ENCODE peak calls at places on chromosomes 4 and X, in five cellular contexts. C is cardiac fibroblast, R is mammary epithelial cell, M is NCI-H510A treated with DMSO at 0.1 percent for 48 hours, S is GM10248. E is an unnamed sample.

GRCh38 chrX:39752820-39753219 is 344.9 kb downstream of the BCOR start:
- DNase-seq in C (peak; percentile 57), R (no peak), M (peak; percentile 55), S (no peak), E (no peak)

GRCh38 chr4:7646384-7647061 is 211.8 kb upstream of the PSAPL1 start:
- DNase-seq in C (no peak), R (no peak), M (no peak), S (no peak), E (peak; percentile 65)

GRCh38 chrX:117376460-117376859 is 740.1 kb downstream of the KLHL13 start:
- DNase-seq in C (no peak), R (peak; percentile 20), M (no peak), S (no peak), E (no peak)

GRCh38 chr4:3614731-3614980 is 82.4 kb upstream of the LRPAP1 start:
- DNase-seq in C (no peak), R (no peak), M (no peak), S (no peak), E (peak; percentile 51)

GRCh38 chr4:146478009-146478408 is 43.7 kb downstream of the SLC10A7 start:
- DNase-seq in C (no peak), R (no peak), M (no peak), S (no peak), E (no peak)

GRCh38 chr4:37645736-37646135 is 40.4 kb downstream of the RELL1 start:
- DNase-seq in C (no peak), R (no peak), M (no peak), S (no peak), E (no peak)

GRCh38 chrX:38103857-38104812 is 97.8 kb downstream of the SYTL5 start:
- DNase-seq in C (no peak), R (no peak), M (no peak), S (no peak), E (no peak)

GRCh38 chrX:18354369-18355329 is at the start of gene SCML2:
- DNase-seq in C (peak; percentile 23), R (peak; percentile 2), M (peak; percentile 13), S (peak; percentile 25), E (peak; percentile 81)

GRCh38 chr4:9773464-9773863 is 8.0 kb upstream of the DRD5 start:
- DNase-seq in C (no peak), R (no peak), M (no peak), S (no peak), E (no peak)

GRCh38 chr4:150493846-150494245 is 88.1 kb upstream of the MAB21L2 start:
- DNase-seq in C (peak; percentile 58), R (peak; percentile 22), M (no peak), S (no peak), E (no peak)

GRCh38 chrX:14865201-14865600 is 7.7 kb downstream of the FANCB start:
- DNase-seq in C (peak; percentile 58), R (no peak), M (no peak), S (no peak), E (peak; percentile 48)

GRCh38 chrX:133325422-133325821 is 89.9 kb downstream of the GPC4 start:
- DNase-seq in C (no peak), R (no peak), M (no peak), S (no peak), E (no peak)

GRCh38 chr4:141807501-141807900 is 171.1 kb downstream of the IL15 start:
- DNase-seq in C (peak; percentile 35), R (peak; percentile 19), M (no peak), S (no peak), E (no peak)

GRCh38 chr4:88672987-88673386 is 24.6 kb downstream of the NAP1L5 start:
- DNase-seq in C (peak; percentile 56), R (peak; percentile 10), M (peak; percentile 18), S (peak; percentile 16), E (no peak)

GRCh38 chr4:151644625-151645024 is 116.2 kb downstream of the GATB start:
- DNase-seq in C (no peak), R (no peak), M (no peak), S (no peak), E (no peak)

GRCh38 chr4:8297691-8298485 is 28.3 kb downstream of the HTRA3 start:
- DNase-seq in C (no peak), R (no peak), M (no peak), S (no peak), E (peak; percentile 10)

GRCh38 chrX:7444967-7445366 is 297.0 kb upstream of the PUDP start:
- DNase-seq in C (no peak), R (peak; percentile 94), M (no peak), S (peak; percentile 12), E (no peak)

GRCh38 chr4:3375688-3376087 is 66.1 kb upstream of the HGFAC start:
- DNase-seq in C (peak; percentile 91), R (peak; percentile 67), M (peak; percentile 46), S (no peak), E (peak; percentile 97)

GRCh38 chr4:18075823-18076433 is 54.4 kb upstream of the LCORL start:
- DNase-seq in C (peak; percentile 18), R (no peak), M (no peak), S (no peak), E (peak; percentile 1)

GRCh38 chrX:73577368-73577767 is 14.4 kb downstream of the CHIC1 start:
- DNase-seq in C (peak; percentile 91), R (peak; percentile 82), M (no peak), S (no peak), E (no peak)

GRCh38 chr4:5797866-5798265 is 86.9 kb downstream of the EVC start:
- DNase-seq in C (no peak), R (no peak), M (no peak), S (no peak), E (no peak)

GRCh38 chr4:183437452-183437851 is 7.0 kb upstream of the CDKN2AIP start:
- DNase-seq in C (no peak), R (no peak), M (no peak), S (no peak), E (no peak)

GRCh38 chrX:135213200-135213844 is 38.5 kb upstream of the ETDA start:
- DNase-seq in C (no peak), R (no peak), M (no peak), S (no peak), E (no peak)